ENCODE peak calls at places on chromosomes 4 and X, in nine cellular contexts. F, X, B, Z, L, Y, D, S and R are unnamed samples.

GRCh38 chrX:150269613-150270254 is 93.4 kb upstream of the MAMLD1 start:
- DNase-seq in D (peak), L (no peak), B (no peak), Y (no peak), F (no peak), S (no peak), X (no peak), Z (no peak), R (no peak)

GRCh38 chr4:102076622-102077021 is 268.7 kb downstream of the SLC39A8 start:
- DNase-seq in L (no peak), B (no peak), S (no peak), F (no peak), D (no peak), Z (no peak), Y (no peak), X (no peak), R (no peak)

GRCh38 chr4:2009651-2010233 is 968 bp upstream of the NELFA start:
- DNase-seq in X (peak), Z (no peak), F (peak), S (peak), Y (peak), L (peak), D (peak), B (no peak), R (peak)

GRCh38 chr4:131006388-131006787 is 1910.4 kb downstream of the C4orf33 start:
- DNase-seq in S (no peak), B (no peak), Y (peak), L (no peak), X (no peak), Z (no peak), F (no peak), D (no peak), R (no peak)

GRCh38 chr4:7397206-7398103 is 37.3 kb downstream of the PSAPL1 start:
- DNase-seq in Z (no peak), B (no peak), F (no peak), L (no peak), D (no peak), S (no peak), X (no peak), Y (no peak), R (peak)

GRCh38 chr4:155403886-155404285 is 27.1 kb upstream of the MAP9 start:
- DNase-seq in Y (peak), L (peak), S (peak), Z (no peak), D (no peak), F (peak), X (no peak), B (no peak), R (no peak)

GRCh38 chrX:8738588-8739189 is 6.8 kb upstream of the ANOS1 start:
- DNase-seq in B (no peak), F (no peak), L (no peak), Y (peak), Z (peak), S (peak), D (peak), X (no peak), R (no peak)

GRCh38 chrX:123481908-123482873 is 250.7 kb downstream of the THOC2 start:
- DNase-seq in Y (no peak), S (no peak), F (no peak), Z (no peak), D (no peak), X (no peak), B (no peak), L (no peak), R (no peak)

GRCh38 chrX:135324463-135324862 is 15.2 kb downstream of the ETDC start:
- DNase-seq in Y (no peak), X (no peak), B (no peak), L (no peak), F (no peak), Z (no peak), S (no peak), D (no peak), R (no peak)

GRCh38 chr4:162164881-162165528 is 1.2 kb upstream of the FSTL5 start:
- DNase-seq in Y (no peak), Z (no peak), B (no peak), S (peak), X (no peak), F (no peak), D (no peak), L (no peak), R (no peak)

GRCh38 chr4:132437117-132437516 is 712.0 kb upstream of the PCDH10 start:
- DNase-seq in S (no peak), F (no peak), Y (no peak), D (no peak), X (no peak), B (no peak), Z (no peak), L (no peak), R (no peak)

GRCh38 chr4:140719022-140719421 is 37.2 kb downstream of the TBC1D9 start:
- DNase-seq in F (no peak), B (no peak), X (no peak), Z (no peak), D (no peak), Y (no peak), L (no peak), S (peak), R (no peak)

GRCh38 chr4:40214038-40214437 is 17.2 kb downstream of the RHOH start:
- DNase-seq in Y (no peak), D (no peak), S (no peak), Z (no peak), B (no peak), F (no peak), L (no peak), X (no peak), R (no peak)

GRCh38 chr4:2084316-2084715 is 25.2 kb downstream of the NAT8L start:
- DNase-seq in L (no peak), Y (no peak), X (no peak), F (no peak), S (no peak), D (no peak), Z (no peak), B (no peak), R (no peak)

GRCh38 chrX:152635941-152636340 is 1.8 kb upstream of the GABRQ start:
- DNase-seq in L (peak), X (no peak), S (peak), Z (peak), Y (peak), B (no peak), F (no peak), D (peak), R (no peak)

GRCh38 chr4:73817341-73817740 is 19.1 kb upstream of the CXCL6 start:
- DNase-seq in Z (no peak), F (no peak), D (no peak), S (no peak), X (no peak), B (no peak), L (no peak), Y (no peak), R (no peak)

GRCh38 chr4:75434105-75434504 is 80.1 kb downstream of the RCHY1 start:
- DNase-seq in B (no peak), Z (no peak), L (no peak), Y (no peak), D (no peak), S (no peak), F (no peak), X (no peak), R (no peak)

GRCh38 chr4:172596206-172596605 is 572.4 kb upstream of the GALNT7 start:
- DNase-seq in X (no peak), L (no peak), B (no peak), D (no peak), Z (no peak), Y (no peak), F (no peak), S (no peak), R (no peak)

GRCh38 chrX:110409925-110410324 is 51.3 kb downstream of the RTL9 start:
- DNase-seq in S (peak), F (no peak), Y (peak), L (no peak), X (no peak), D (peak), Z (no peak), B (no peak), R (no peak)

GRCh38 chr4:77473509-77473908 is 132.1 kb upstream of the CXCL13 start:
- DNase-seq in D (no peak), L (peak), X (no peak), B (no peak), Z (no peak), S (peak), F (no peak), Y (peak), R (no peak)

GRCh38 chr4:78517050-78517652 is 34.4 kb upstream of the ANXA3 start:
- DNase-seq in Y (peak), D (no peak), X (no peak), L (no peak), S (peak), F (no peak), Z (no peak), B (no peak), R (no peak)

GRCh38 chr4:152065545-152065944 is 304.7 kb upstream of the GATB start:
- DNase-seq in B (no peak), Z (no peak), D (no peak), X (no peak), Y (no peak), F (no peak), L (no peak), S (no peak), R (no peak)

GRCh38 chrX:15425024-15425423 is 40.8 kb upstream of the VEGFD start:
- DNase-seq in L (no peak), Y (no peak), B (no peak), Z (no peak), X (no peak), S (no peak), D (no peak), F (no peak), R (no peak)

GRCh38 chrX:53433651-53434639 is at the start of gene HSD17B10:
- DNase-seq in Y (peak), L (peak), F (peak), X (peak), B (peak), S (peak), Z (peak), D (peak), R (peak)
- TF ChIP-seq POLR2A in Y (peak), L (peak), F (no peak), X (no peak), B (peak), S (peak), Z (no peak), D (peak), R (no peak)

GRCh38 chr4:187972135-187972534 is 23.4 kb upstream of the ZFP42 start:
- DNase-seq in L (no peak), D (no peak), F (no peak), S (no peak), Z (no peak), Y (no peak), B (no peak), X (no peak), R (no peak)
- TF ChIP-seq POLR2A in L (no peak), D (no peak), F (no peak), S (no peak), Z (no peak), Y (no peak), B (no peak), X (no peak), R (no peak)

DNA sequence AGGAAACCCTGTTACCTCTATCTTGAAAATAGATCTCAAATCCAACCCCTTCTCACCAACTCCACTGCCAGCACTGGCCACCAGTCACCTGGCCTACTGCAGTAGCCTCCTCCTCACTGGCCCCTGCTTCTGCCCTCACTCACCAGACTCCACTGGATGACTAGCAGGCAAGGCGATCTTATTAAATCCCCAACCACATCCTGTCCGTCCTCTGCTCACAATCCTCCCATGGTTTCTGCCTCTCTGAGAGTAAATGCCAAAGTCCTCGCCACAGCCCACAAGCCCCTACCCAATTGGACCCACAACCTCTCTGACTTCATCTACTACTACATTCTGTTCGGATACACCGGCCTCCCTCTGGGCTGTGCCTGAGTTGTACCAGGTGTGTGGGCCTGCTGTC is 5.4 kb upstream of the PIM2 start:
- DNase-seq in B (no peak), S (no peak), Z (no peak), L (no peak), X (no peak), D (no peak), F (no peak), Y (peak), R (no peak)
- TF ChIP-seq POLR2A in B (no peak), S (no peak), Z (no peak), L (no peak), X (no peak), D (no peak), F (no peak), Y (no peak), R (no peak)

GRCh38 chr4:86916392-86916791 is 18.4 kb upstream of the AFF1 start:
- DNase-seq in L (no peak), X (no peak), B (no peak), S (no peak), Z (no peak), Y (no peak), F (no peak), D (no peak), R (no peak)
- TF ChIP-seq POLR2A in L (no peak), X (no peak), B (no peak), S (no peak), Z (no peak), Y (no peak), F (no peak), D (no peak), R (no peak)

GRCh38 chr4:112514449-112515277 is 1.3 kb downstream of the NEUROG2 start:
- DNase-seq in S (no peak), F (no peak), X (no peak), D (no peak), L (no peak), Y (no peak), Z (no peak), B (no peak), R (no peak)

GRCh38 chr4:112516076-112516385 is at the start of gene NEUROG2:
- DNase-seq in Y (no peak), X (no peak), S (no peak), Z (no peak), F (no peak), L (no peak), B (no peak), D (no peak), R (no peak)

GRCh38 chr4:112516401-112517066 is 554 bp upstream of the NEUROG2 start:
- DNase-seq in X (no peak), Y (peak), D (no peak), S (no peak), B (no peak), Z (no peak), L (no peak), F (no peak), R (no peak)

GRCh38 chr4:112514079-112514448 is 1.9 kb downstream of the NEUROG2 start:
- DNase-seq in F (no peak), Z (no peak), B (no peak), Y (no peak), D (no peak), L (no peak), X (no peak), S (no peak), R (no peak)

DNA sequence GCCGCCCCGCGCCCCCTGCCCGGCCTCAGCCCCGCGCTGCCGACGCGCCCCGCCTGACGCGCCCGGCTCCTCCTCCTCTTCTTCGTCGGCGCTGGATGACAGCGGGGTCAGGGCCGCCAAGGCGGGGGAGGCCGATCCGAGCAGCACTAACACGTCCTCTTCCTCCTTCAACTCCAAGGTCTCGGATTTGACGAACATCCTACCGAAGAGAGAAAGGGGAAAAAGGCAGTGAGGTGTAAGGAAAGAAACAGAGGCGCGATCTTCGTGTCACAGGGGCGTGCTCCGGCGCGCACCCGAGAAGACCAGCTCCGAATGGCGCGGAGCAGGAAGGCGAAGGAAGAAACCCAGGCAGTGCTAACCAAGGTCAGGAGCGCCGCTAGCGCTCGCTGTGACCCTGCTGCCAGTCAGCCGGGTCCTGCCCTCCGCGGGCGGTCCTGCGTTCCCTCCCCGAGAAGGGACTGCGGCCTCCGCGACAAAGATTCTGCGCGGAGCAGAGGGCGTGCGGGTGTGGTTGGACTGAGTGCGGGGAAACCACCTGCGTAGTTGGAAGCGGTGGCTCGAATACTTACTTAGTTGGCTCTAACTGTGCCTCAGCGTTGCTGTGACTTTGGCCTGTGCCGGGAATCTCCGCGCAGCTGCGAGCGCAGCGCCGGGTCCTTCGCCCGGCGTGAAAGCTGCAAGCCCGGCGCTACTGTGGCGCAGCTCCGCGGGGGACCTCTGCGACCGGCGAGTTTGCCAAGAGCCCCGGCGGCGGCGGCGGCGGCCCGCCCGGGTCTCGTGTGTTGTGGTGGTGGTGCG is 503 bp downstream of the NEUROG2 start:
- DNase-seq in L (no peak), Z (no peak), S (peak), F (no peak), D (no peak), Y (peak), B (no peak), X (no peak), R (no peak)
- TF ChIP-seq POLR2A in L (no peak), Z (no peak), S (no peak), F (no peak), D (no peak), Y (no peak), B (peak), X (no peak), R (no peak)

GRCh38 chr4:118835896-118836762 is at the start of gene SEC24D:
- DNase-seq in L (peak), X (peak), F (peak), D (peak), B (peak), Z (peak), Y (peak), S (peak), R (peak)

GRCh38 chr4:118836763-118837507 is 1.0 kb upstream of the SEC24D start:
- DNase-seq in S (no peak), F (peak), L (no peak), D (no peak), X (no peak), Y (no peak), Z (no peak), B (no peak), R (no peak)

GRCh38 chr4:118833192-118833820 is 2.6 kb downstream of the SEC24D start:
- DNase-seq in L (no peak), X (no peak), B (no peak), F (peak), D (no peak), S (no peak), Y (no peak), Z (no peak), R (no peak)

GRCh38 chr4:118834070-118834469 is 1.9 kb downstream of the SEC24D start:
- DNase-seq in B (no peak), S (no peak), D (no peak), Z (no peak), X (no peak), Y (no peak), L (no peak), F (no peak), R (no peak)

DNA sequence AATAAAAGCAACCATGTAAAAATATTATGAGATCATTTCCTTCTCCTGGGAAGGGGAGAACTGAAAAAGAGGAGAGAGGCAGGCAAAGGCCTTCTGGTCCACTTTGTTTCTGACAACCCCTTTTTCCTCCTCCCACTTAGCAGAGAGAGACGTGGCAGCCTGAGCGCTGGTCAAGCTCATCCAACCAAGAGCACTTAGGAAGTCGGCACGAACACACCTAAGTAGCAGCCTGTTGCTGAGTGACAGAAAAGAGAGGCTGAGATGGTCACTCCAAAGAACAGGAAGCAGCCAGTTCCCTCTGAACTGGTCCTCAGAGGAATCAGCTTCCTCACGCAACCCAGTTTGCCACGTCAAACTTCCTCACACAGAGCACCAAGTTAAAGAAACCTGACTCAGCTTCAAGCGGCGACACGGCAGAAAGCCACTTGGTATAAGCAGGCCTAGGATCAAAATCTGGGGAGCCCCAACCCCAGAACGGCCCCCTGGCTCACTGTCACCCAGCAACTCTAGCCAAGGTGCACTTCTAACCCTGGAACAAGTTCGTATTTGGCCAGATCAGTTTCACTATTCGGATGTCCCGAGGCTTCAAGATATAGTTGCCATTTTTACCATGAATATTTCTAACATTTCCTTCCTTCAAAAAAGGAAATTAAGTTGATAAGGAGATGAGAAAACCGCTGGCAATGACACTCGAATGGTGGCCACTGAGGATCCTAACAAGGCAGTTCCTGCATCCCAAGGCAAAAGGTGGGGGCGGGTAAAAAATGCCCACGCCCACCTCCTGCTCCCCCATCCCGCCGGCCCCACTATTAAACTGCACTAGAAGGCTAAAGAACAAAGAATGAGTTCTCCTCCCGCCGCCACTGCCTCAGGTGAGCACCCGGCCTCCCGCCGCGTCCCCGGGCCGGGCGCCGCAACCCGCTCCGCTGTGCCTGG is 698 bp downstream of the SEC24D start:
- DNase-seq in X (peak), B (no peak), D (peak), F (peak), L (peak), S (peak), Y (peak), Z (peak), R (peak)
- TF ChIP-seq POLR2A in X (no peak), B (peak), D (peak), F (no peak), L (no peak), S (peak), Y (no peak), Z (peak), R (peak)

GRCh38 chr4:145734576-145735329 is 54.8 kb downstream of the C4orf51 start:
- DNase-seq in Y (no peak), S (peak), X (peak), F (no peak), B (no peak), Z (peak), L (no peak), D (peak), R (peak)
- TF ChIP-seq POLR2A in Y (no peak), S (no peak), X (no peak), F (no peak), B (no peak), Z (no peak), L (no peak), D (peak), R (no peak)

GRCh38 chr4:79918292-79918691 is 154.7 kb downstream of the ANTXR2 start:
- DNase-seq in Y (no peak), B (no peak), F (no peak), S (no peak), D (no peak), Z (no peak), X (no peak), L (no peak), R (no peak)

GRCh38 chr4:79915276-79915675 is 157.8 kb downstream of the ANTXR2 start:
- DNase-seq in L (no peak), F (no peak), S (no peak), Z (no peak), B (no peak), D (no peak), X (no peak), Y (no peak), R (no peak)

GRCh38 chr4:79917246-79917645 is 155.8 kb downstream of the ANTXR2 start:
- DNase-seq in B (no peak), F (no peak), Y (peak), L (peak), X (peak), S (peak), Z (no peak), D (peak), R (no peak)

DNA sequence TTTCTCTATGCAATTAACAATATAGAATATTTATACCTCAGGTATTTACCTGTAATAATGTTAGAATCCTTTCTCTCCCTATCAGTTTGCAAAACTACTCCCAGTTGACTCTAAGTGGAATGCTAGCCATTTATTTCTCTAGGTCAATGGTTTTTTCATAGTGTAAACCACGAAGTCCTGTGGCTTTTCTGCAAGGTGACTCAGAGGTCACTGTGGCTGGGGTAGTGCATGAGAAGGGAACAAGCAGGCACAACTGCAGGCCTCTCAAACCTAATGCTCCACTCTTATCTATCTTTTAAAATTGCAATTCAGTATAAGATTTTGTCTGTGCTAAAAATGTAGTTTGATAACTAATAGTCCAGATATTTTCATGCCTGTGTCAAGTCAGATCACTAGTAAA is 159.4 kb downstream of the ANTXR2 start:
- DNase-seq in D (no peak), B (no peak), L (no peak), S (no peak), X (no peak), F (no peak), Y (peak), Z (no peak), R (no peak)
- TF ChIP-seq POLR2A in D (no peak), B (no peak), L (no peak), S (no peak), X (no peak), F (no peak), Y (no peak), Z (no peak), R (no peak)